ENCODE peak calls at places on chromosomes 7 and 10, in four cellular contexts. U is SK-N-SH, J is HepG2, O is K562. H is an unnamed sample.

GRCh38 chr7:101166909-101167644 is 1.7 kb upstream of the VGF start:
- DNase-seq in J (no peak), U (peak; percentile 78), O (peak; percentile 20), H (peak; percentile 73)

GRCh38 chr10:5976689-5977470 is 463 bp downstream of the IL15RA start:
- DNase-seq in J (no peak), U (no peak), O (peak; percentile 81), H (peak; percentile 45)

GRCh38 chr7:226281-226882 is 34.0 kb downstream of the FAM20C start:
- DNase-seq in J (no peak), O (no peak), U (no peak), H (no peak)

GRCh38 chr10:74189999-74190421 is 39.0 kb downstream of the ADK start:
- DNase-seq in U (no peak), O (no peak), J (peak; percentile 69), H (no peak)

GRCh38 chr7:106023369-106024322 is 60.6 kb downstream of the CDHR3 start:
- DNase-seq in U (no peak), O (peak; percentile 33), J (no peak), H (no peak)

GRCh38 chr10:132422169-132422691 is 25.2 kb downstream of the PWWP2B start:
- DNase-seq in U (peak; percentile 47), J (no peak), O (peak; percentile 31), H (no peak)

GRCh38 chr7:20200361-20200760 is 16.8 kb downstream of the MACC1 start:
- DNase-seq in O (no peak), J (no peak), U (no peak), H (no peak)

GRCh38 chr7:140229101-140229525 is 52.3 kb upstream of the KDM7A start:
- DNase-seq in U (no peak), J (peak; percentile 9), O (no peak), H (no peak)

GRCh38 chr10:49606981-49607535 is 3.1 kb upstream of the SLC18A3 start:
- DNase-seq in J (peak; percentile 33), U (no peak), O (peak; percentile 95), H (peak; percentile 91)

GRCh38 chr10:68561804-68562649 is 1.9 kb downstream of the TET1 start:
- DNase-seq in U (peak; percentile 61), O (peak; percentile 72), J (no peak), H (peak; percentile 41)

GRCh38 chr10:132115736-132116135 is 50.0 kb downstream of the JAKMIP3 start:
- DNase-seq in J (no peak), U (no peak), O (no peak), H (no peak)

GRCh38 chr10:6279540-6280267 is 77.0 kb downstream of the PFKFB3 start:
- DNase-seq in U (no peak), J (peak; percentile 97), O (no peak), H (peak; percentile 37)

GRCh38 chr10:17023386-17024298 is 106.0 kb downstream of the CUBN start:
- DNase-seq in J (peak; percentile 48), O (peak; percentile 32), U (no peak), H (no peak)

GRCh38 chr7:26532490-26532889 is 240.8 kb downstream of the SNX10 start:
- DNase-seq in J (no peak), U (no peak), O (no peak), H (no peak)

GRCh38 chr7:95536656-95537311 is 51.0 kb downstream of the ASB4 start:
- DNase-seq in U (no peak), J (peak; percentile 20), O (no peak), H (no peak)

GRCh38 chr7:106893591-106893990 is 28.5 kb downstream of the PIK3CG start:
- DNase-seq in U (no peak), O (no peak), J (no peak), H (no peak)

GRCh38 chr7:38839846-38840245 is 69.1 kb downstream of the VPS41 start:
- DNase-seq in O (no peak), U (no peak), J (no peak), H (no peak)

GRCh38 chr7:85405016-85405415 is 218.2 kb upstream of the SEMA3D start:
- DNase-seq in U (no peak), O (no peak), J (no peak), H (no peak)

GRCh38 chr10:69934768-69935167 is 117.9 kb upstream of the MACROH2A2 start:
- DNase-seq in U (no peak), O (no peak), J (no peak), H (no peak)

GRCh38 chr7:4270268-4270667 is 411.8 kb upstream of the FOXK1 start:
- DNase-seq in O (no peak), J (no peak), U (no peak), H (no peak)

GRCh38 chr10:81848514-81848913 is 26.5 kb upstream of the NRG3 start:
- DNase-seq in U (no peak), O (no peak), J (no peak), H (no peak)

GRCh38 chr7:16204953-16205352 is 216.4 kb downstream of the CRPPA start:
- DNase-seq in O (no peak), J (no peak), U (no peak), H (no peak)

GRCh38 chr7:80795174-80795573 is 123.7 kb downstream of the SEMA3C start:
- DNase-seq in O (no peak), U (no peak), J (no peak), H (no peak)

GRCh38 chr10:47058961-47059391 is 147.7 kb downstream of the PTPN20 start:
- DNase-seq in O (no peak), J (no peak), U (no peak), H (no peak)

GRCh38 chr7:3880221-3880935 is 579.3 kb downstream of the SDK1 start:
- DNase-seq in J (no peak), O (no peak), U (peak; percentile 74), H (no peak)

GRCh38 chr10:51103818-51104217 is 29.5 kb downstream of the PRKG1 start:
- DNase-seq in O (no peak), J (no peak), U (no peak), H (no peak)

GRCh38 chr7:88806280-88807037 is 10.9 kb upstream of the TEX47 start:
- DNase-seq in U (no peak), J (no peak), O (no peak), H (no peak)

DNA sequence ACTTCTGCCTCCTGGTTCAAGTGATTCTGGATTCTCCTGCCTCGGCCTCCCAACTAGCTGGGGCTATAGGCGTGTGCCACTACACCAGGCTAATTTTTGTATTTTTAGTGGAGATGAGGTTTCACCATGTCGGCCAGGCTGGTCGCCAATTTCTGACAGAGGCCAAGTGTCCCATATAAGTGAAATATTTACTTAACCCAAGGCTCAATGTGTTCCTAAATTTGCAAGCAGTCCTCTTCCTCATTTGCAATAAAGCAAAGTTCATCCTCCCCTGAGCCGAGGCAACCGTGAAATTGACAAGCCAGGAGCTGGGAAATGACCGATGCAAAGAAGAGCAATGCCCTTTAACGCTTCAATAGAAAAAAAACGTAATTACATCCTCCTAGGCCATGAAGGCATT is 347.7 kb downstream of the FRMD4A start:
- DNase-seq in U (no peak), J (no peak), O (no peak), H (no peak)
- TF ChIP-seq FOXJ3 in U (no peak), J (no peak), O (no peak), H (no peak)

GRCh38 chr7:75968561-75969001 is 25.8 kb downstream of the TMEM120A start:
- DNase-seq in U (no peak), J (no peak), O (no peak), H (no peak)

GRCh38 chr7:75969704-75970498 is 24.5 kb downstream of the TMEM120A start:
- DNase-seq in U (no peak), O (no peak), J (no peak), H (no peak)

GRCh38 chr7:75969182-75969581 is 25.2 kb downstream of the TMEM120A start:
- DNase-seq in O (no peak), J (no peak), U (peak; percentile 47), H (no peak)

GRCh38 chr7:75971309-75971960 is 23.0 kb downstream of the TMEM120A start:
- DNase-seq in J (no peak), U (no peak), O (no peak), H (no peak)

DNA sequence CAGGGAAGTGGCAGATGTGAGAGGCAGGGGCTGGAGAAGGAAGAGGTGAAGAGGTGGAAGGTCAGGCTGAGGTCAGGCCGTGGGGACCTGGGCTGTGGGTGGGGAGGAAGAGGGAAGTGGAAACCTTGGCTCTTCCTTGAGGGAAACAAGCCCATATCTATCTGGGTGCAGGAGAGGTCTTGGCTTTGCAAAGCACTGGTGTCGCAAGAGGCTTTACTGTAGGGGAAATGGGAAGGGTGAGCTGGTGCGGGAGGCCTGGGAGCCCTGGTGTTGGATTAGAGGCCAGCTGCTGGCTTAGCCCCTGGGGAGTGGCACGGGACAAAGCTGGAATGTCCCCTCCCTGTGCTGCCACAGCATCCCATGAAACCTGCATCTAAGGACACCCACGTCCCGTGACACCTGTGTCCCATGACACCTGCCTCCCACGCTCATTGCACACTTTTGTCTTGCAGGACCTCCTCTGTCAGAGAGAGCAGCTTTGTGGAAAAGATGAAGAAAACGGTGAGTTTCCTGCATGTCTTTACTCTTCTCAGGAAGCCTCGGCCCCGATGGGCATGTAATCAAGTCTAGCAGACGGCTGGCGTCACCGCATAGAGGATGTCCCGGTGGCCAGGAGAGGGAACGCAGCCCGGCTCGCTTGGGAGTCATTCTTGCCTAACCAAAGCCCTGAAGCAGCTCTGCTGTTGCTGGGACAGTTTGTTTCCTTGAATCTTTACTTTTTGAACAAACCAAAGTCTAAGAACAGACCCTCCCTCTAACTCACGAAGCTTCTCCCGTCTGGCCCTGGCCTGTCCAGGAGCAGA is 22.2 kb downstream of the TMEM120A start:
- DNase-seq in O (no peak), J (no peak), U (peak; percentile 61), H (peak; percentile 59)
- TF ChIP-seq FOXJ3 in O (no peak), J (no peak), U (no peak), H (no peak)

GRCh38 chr10:22825841-22826240 is 102.0 kb upstream of the ARMC3 start:
- DNase-seq in U (peak; percentile 19), J (no peak), O (no peak), H (peak; percentile 35)

GRCh38 chr10:22823109-22823508 is 104.7 kb upstream of the ARMC3 start:
- DNase-seq in J (peak; percentile 79), O (no peak), U (no peak), H (no peak)

GRCh38 chr10:22824984-22825383 is 102.9 kb upstream of the ARMC3 start:
- DNase-seq in U (no peak), O (no peak), J (peak; percentile 39), H (no peak)

GRCh38 chr10:22824520-22824919 is 103.3 kb upstream of the ARMC3 start:
- DNase-seq in O (no peak), U (no peak), J (no peak), H (no peak)

GRCh38 chr10:22821501-22821900 is 106.4 kb upstream of the ARMC3 start:
- DNase-seq in J (no peak), U (no peak), O (no peak), H (no peak)
- TF ChIP-seq FOXJ3 in J (no peak), U (no peak), O (no peak), H (no peak)

GRCh38 chr10:43853369-43853768 is 204.7 kb upstream of the ZNF32 start:
- DNase-seq in U (no peak), J (no peak), O (no peak), H (no peak)
- TF ChIP-seq FOXJ3 in U (no peak), J (no peak), O (no peak), H (no peak)

GRCh38 chr10:945778-946177 is 14.3 kb upstream of the LARP4B start:
- DNase-seq in O (no peak), J (no peak), U (no peak), H (no peak)
- TF ChIP-seq FOXJ3 in O (no peak), J (no peak), U (no peak), H (no peak)

GRCh38 chr7:47441796-47442744 is 139.8 kb downstream of the TNS3 start:
- DNase-seq in U (no peak), J (no peak), O (no peak), H (no peak)
- TF ChIP-seq FOXJ3 in U (no peak), J (no peak), O (no peak), H (no peak)

H was measured in WTC11.